ENCODE peak calls at places on chromosomes 5 and 9, in five cellular contexts. C is neural crest cell; U is cardiac fibroblast; Q is activated T-cell treated with anti-CD3 and anti-CD28 coated beads for 1 hour; S is stimulated activated CD8-positive, alpha-beta memory T cell treated with anti-CD3 and anti-CD28 coated beads, Interleukin-7, amount 100 ng/mL, for 1 hour. W is an unnamed sample.

GRCh38 chr9:2722715-2723114 is 5.4 kb downstream of the KCNV2 start:
- DNase-seq in C (no peak), U (peak), Q (no peak), S (no peak), W (peak)

GRCh38 chr5:34957857-34958690 is 28.7 kb downstream of the DNAJC21 start:
- DNase-seq in C (peak), U (peak), Q (no peak), S (no peak), W (peak)

GRCh38 chr9:116979461-116979860 is 292.4 kb downstream of the TRIM32 start:
- DNase-seq in C (no peak), U (no peak), Q (no peak), S (no peak), W (no peak)

GRCh38 chr5:143400541-143401252 is 2.8 kb downstream of the NR3C1 start:
- DNase-seq in C (no peak), U (peak), Q (no peak), S (no peak), W (peak)

GRCh38 chr5:69261034-69261433 is 26.3 kb downstream of the CDK7 start:
- DNase-seq in C (no peak), U (peak), Q (no peak), S (no peak), W (peak)

GRCh38 chr5:138809391-138809790 is 56.2 kb downstream of the CTNNA1 start:
- DNase-seq in C (no peak), U (peak), Q (no peak), S (no peak), W (no peak)

GRCh38 chr9:125785187-125785840 is 38.1 kb downstream of the PBX3 start:
- DNase-seq in C (no peak), U (peak), Q (no peak), S (no peak), W (peak)

GRCh38 chr5:176738851-176739250 is 71.5 kb upstream of the UNC5A start:
- DNase-seq in C (no peak), U (no peak), Q (no peak), S (no peak), W (no peak)

GRCh38 chr9:91700475-91700874 is 249.6 kb downstream of the ROR2 start:
- DNase-seq in C (no peak), U (no peak), Q (no peak), S (no peak), W (no peak)

GRCh38 chr5:160438316-160439204 is 16.9 kb downstream of the PTTG1 start:
- DNase-seq in C (peak), U (peak), Q (peak), S (peak), W (peak)

GRCh38 chr5:16869821-16870796 is 66.0 kb downstream of the MYO10 start:
- DNase-seq in C (no peak), U (peak), Q (no peak), S (no peak), W (peak)

GRCh38 chr9:122225323-122226141 is 3.2 kb downstream of the LHX6 start:
- DNase-seq in C (no peak), U (no peak), Q (no peak), S (no peak), W (no peak)

GRCh38 chr9:136372561-136373299 is 739 bp downstream of the CARD9 start:
- DNase-seq in C (peak), U (peak), Q (no peak), S (no peak), W (peak)